ENCODE peak calls at places on chromosomes 12 and 14, in seven cellular contexts. H is iPS-NIHi11, I is A172, L is NCI-H1694, X is uterus, U is lung microvascular endothelial cell, V is ureter. M is an unnamed sample.

GRCh38 chr12:27085654-27086053 is 3.3 kb upstream of the C12orf71 start:
- DNase-seq in H (no peak), I (no peak), L (no peak), X (no peak), U (no peak), V (no peak), M (no peak)

GRCh38 chr12:104877107-104877705 is 80.9 kb downstream of the SLC41A2 start:
- DNase-seq in H (peak), I (no peak), L (peak), X (peak), U (peak), V (peak), M (no peak)

GRCh38 chr14:41830679-41831078 is 224.0 kb downstream of the LRFN5 start:
- DNase-seq in H (no peak), I (no peak), L (no peak), X (no peak), U (no peak), V (peak), M (peak)

GRCh38 chr12:129676411-129676810 is 227.4 kb downstream of the TMEM132D start:
- DNase-seq in H (no peak), I (no peak), L (no peak), X (no peak), U (no peak), V (no peak), M (no peak)

GRCh38 chr14:50943943-50944646 is at the start of gene PYGL:
- DNase-seq in H (peak), I (no peak), L (no peak), X (peak), U (peak), V (peak), M (peak)

GRCh38 chr12:101598483-101598882 is 3.7 kb downstream of the MYBPC1 start:
- DNase-seq in H (no peak), I (no peak), L (no peak), X (no peak), U (no peak), V (no peak), M (no peak)

GRCh38 chr12:89080797-89081470 is 271.4 kb downstream of the DUSP6 start:
- DNase-seq in H (no peak), I (no peak), L (no peak), X (no peak), U (peak), V (no peak), M (no peak)

GRCh38 chr12:93226356-93226755 is 151.4 kb upstream of the NUDT4 start:
- DNase-seq in H (no peak), I (no peak), L (no peak), X (no peak), U (peak), V (no peak), M (no peak)

GRCh38 chr12:56188786-56189335 is 422 bp downstream of the SMARCC2 start:
- DNase-seq in H (peak), I (no peak), L (no peak), X (no peak), U (peak), V (peak), M (no peak)

GRCh38 chr14:60561845-60562746 is 53.1 kb downstream of the SIX6 start:
- DNase-seq in H (peak), I (peak), L (peak), X (peak), U (peak), V (peak), M (no peak)

GRCh38 chr12:102631274-102631673 is 150.9 kb upstream of the IGF1 start:
- DNase-seq in H (no peak), I (peak), L (no peak), X (no peak), U (no peak), V (no peak), M (no peak)

GRCh38 chr14:105165761-105166485 is 2.7 kb downstream of the JAG2 start:
- DNase-seq in H (no peak), I (no peak), L (no peak), X (no peak), U (no peak), V (no peak), M (no peak)

GRCh38 chr12:121499929-121500793 is 80.7 kb downstream of the KDM2B start:
- DNase-seq in H (peak), I (peak), L (peak), X (peak), U (peak), V (peak), M (no peak)

GRCh38 chr12:100141666-100141997 is 1.0 kb downstream of the BLTP3B start:
- DNase-seq in H (no peak), I (peak), L (no peak), X (peak), U (no peak), V (no peak), M (no peak)

GRCh38 chr12:2574536-2574935 is 220.2 kb upstream of the FKBP4 start:
- DNase-seq in H (no peak), I (no peak), L (no peak), X (no peak), U (no peak), V (no peak), M (no peak)

GRCh38 chr12:121537814-121538698 is 42.8 kb downstream of the KDM2B start:
- DNase-seq in H (peak), I (no peak), L (no peak), X (no peak), U (peak), V (no peak), M (no peak)

GRCh38 chr14:73732006-73732405 is 17.8 kb upstream of the PNMA1 start:
- DNase-seq in H (no peak), I (no peak), L (no peak), X (no peak), U (no peak), V (no peak), M (peak)

GRCh38 chr14:91119556-91120311 is 5.9 kb downstream of the DGLUCY start:
- DNase-seq in H (no peak), I (peak), L (no peak), X (no peak), U (no peak), V (no peak), M (no peak)

GRCh38 chr12:92739099-92739498 is 36.3 kb downstream of the PLEKHG7 start:
- DNase-seq in H (no peak), I (peak), L (no peak), X (no peak), U (no peak), V (no peak), M (no peak)

GRCh38 chr14:91252901-91253794 is 8.6 kb upstream of the GPR68 start:
- DNase-seq in H (peak), I (no peak), L (no peak), X (no peak), U (peak), V (no peak), M (no peak)

GRCh38 chr12:49673446-49674317 is 33.5 kb downstream of the FMNL3 start:
- DNase-seq in H (peak), I (peak), L (no peak), X (peak), U (peak), V (peak), M (no peak)

GRCh38 chr12:94839347-94839746 is 164.2 kb downstream of the NDUFA12 start:
- DNase-seq in H (no peak), I (no peak), L (no peak), X (no peak), U (no peak), V (no peak), M (no peak)

GRCh38 chr14:52033131-52033642 is 35.7 kb downstream of the NID2 start:
- DNase-seq in H (no peak), I (peak), L (no peak), X (no peak), U (no peak), V (no peak), M (no peak)

GRCh38 chr12:101962486-101962885 is 85.1 kb downstream of the DRAM1 start:
- DNase-seq in H (no peak), I (no peak), L (no peak), X (no peak), U (no peak), V (no peak), M (no peak)

GRCh38 chr14:68510201-68510600 is 282.7 kb downstream of the ZFP36L1 start:
- DNase-seq in H (no peak), I (no peak), L (no peak), X (peak), U (no peak), V (peak), M (no peak)

GRCh38 chr12:113232787-113233585 is 11.7 kb downstream of the TPCN1 start:
- DNase-seq in H (peak), I (peak), L (peak), X (no peak), U (no peak), V (no peak), M (no peak)

GRCh38 chr12:59699408-59700144 is 103.7 kb downstream of the SLC16A7 start:
- DNase-seq in H (no peak), I (no peak), L (no peak), X (no peak), U (no peak), V (no peak), M (no peak)

GRCh38 chr12:122635471-122635870 is 67.7 kb downstream of the HCAR2 start:
- DNase-seq in H (no peak), I (no peak), L (no peak), X (no peak), U (no peak), V (no peak), M (no peak)

GRCh38 chr12:67482751-67483661 is 165.5 kb upstream of the DYRK2 start:
- DNase-seq in H (no peak), I (peak), L (no peak), X (peak), U (no peak), V (peak), M (no peak)

GRCh38 chr12:23535441-23535840 is 414.0 kb downstream of the SOX5 start:
- DNase-seq in H (no peak), I (no peak), L (no peak), X (no peak), U (no peak), V (no peak), M (no peak)

GRCh38 chr12:127284870-127285431 is 982.0 kb upstream of the TMEM132C start:
- DNase-seq in H (no peak), I (peak), L (no peak), X (no peak), U (no peak), V (no peak), M (no peak)

GRCh38 chr14:38931969-38932652 is 170.9 kb downstream of the SEC23A start:
- DNase-seq in H (no peak), I (no peak), L (no peak), X (no peak), U (no peak), V (no peak), M (no peak)

M was measured in RWPE2.